ENCODE peak calls at places on chromosomes 11 and 22, in ten cellular contexts. P is RPMI7951, L is NCI-H1694, O is right lobe of liver, T is RCC 7860, R is NCI-H1092 treated with DMSO at 0.1 percent for 48 hours, A is spleen, G is cardiac muscle cell, U is nephron progenitor cell, Z is T follicular helper cell. X is an unnamed sample.

GRCh38 chr22:30705710-30706651 is 11.3 kb downstream of the OSBP2 start:
- DNase-seq in T (no peak), A (peak), P (peak), G (no peak), Z (no peak), U (no peak), R (peak), O (peak), L (peak), X (peak)

GRCh38 chr11:118401880-118402590 is 629 bp downstream of the ATP5MG start:
- DNase-seq in G (no peak), L (no peak), O (no peak), R (no peak), U (no peak), T (peak), P (peak), A (no peak), Z (no peak), X (no peak)

GRCh38 chr11:73334244-73335203 is 26.4 kb downstream of the ARHGEF17 start:
- DNase-seq in O (peak), P (peak), L (no peak), T (peak), Z (no peak), G (peak), U (peak), R (no peak), A (no peak), X (peak)

GRCh38 chr11:117333921-117334320 is 6.3 kb downstream of the CEP164 start:
- DNase-seq in Z (no peak), P (no peak), L (no peak), G (no peak), U (no peak), R (no peak), O (no peak), A (no peak), T (no peak), X (no peak)

GRCh38 chr22:42172385-42173172 is 42.0 kb upstream of the CYP2D6 start:
- DNase-seq in A (no peak), L (peak), G (no peak), T (no peak), R (no peak), Z (no peak), O (no peak), P (no peak), U (no peak), X (peak)

GRCh38 chr11:117654856-117655255 is 142.2 kb downstream of the DSCAML1 start:
- DNase-seq in O (no peak), T (no peak), Z (no peak), U (no peak), G (no peak), A (no peak), R (peak), L (peak), P (no peak), X (peak)

GRCh38 chr11:95516786-95517185 is 272.8 kb downstream of the FAM76B start:
- DNase-seq in P (peak), A (no peak), U (no peak), O (no peak), Z (no peak), G (no peak), R (no peak), T (no peak), L (no peak), X (no peak)

GRCh38 chr11:111465400-111465799 is 46.8 kb downstream of the BTG4 start:
- DNase-seq in A (no peak), O (no peak), G (no peak), P (peak), Z (no peak), L (no peak), R (no peak), T (no peak), U (no peak), X (no peak)

GRCh38 chr11:34466802-34467488 is 28.2 kb downstream of the CAT start:
- DNase-seq in A (no peak), T (no peak), L (no peak), P (no peak), Z (no peak), R (no peak), O (no peak), U (no peak), G (no peak), X (no peak)

GRCh38 chr22:26168934-26169311 is 339 bp upstream of the SEZ6L start:
- DNase-seq in R (peak), P (no peak), Z (no peak), O (no peak), G (no peak), T (no peak), U (no peak), A (no peak), L (peak), X (peak)